ENCODE peak calls at places on chromosomes 7 and 10, in seven cellular contexts. One of them, this sample, is unnamed.

GRCh38 chr10:12941966-12942365 is 59.5 kb downstream of the CCDC3 start:
- DNase-seq in tibial nerve: no peak
- DNase-seq in NCI-H1417: no peak
- DNase-seq in heart right ventricle: no peak
- DNase-seq in HFF-Myc: no peak
- DNase-seq in psoas muscle: no peak
- DNase-seq in stimulated activated CD8-positive, alpha-beta memory T cell treated with anti-CD3 and anti-CD28 coated beads, Interleukin-7, amount 100 ng/mL, for 24 hours: no peak
- DNase-seq in this sample: no peak

GRCh38 chr10:77850620-77851231 is 75.8 kb downstream of the DLG5 start:
- DNase-seq in tibial nerve: no peak
- DNase-seq in NCI-H1417: no peak
- DNase-seq in heart right ventricle: no peak
- DNase-seq in HFF-Myc: no peak
- DNase-seq in psoas muscle: no peak
- DNase-seq in stimulated activated CD8-positive, alpha-beta memory T cell treated with anti-CD3 and anti-CD28 coated beads, Interleukin-7, amount 100 ng/mL, for 24 hours: no peak
- DNase-seq in this sample: no peak

GRCh38 chr10:110534571-110534970 is 32.9 kb upstream of the SMC3 start:
- DNase-seq in tibial nerve: no peak
- DNase-seq in NCI-H1417: no peak
- DNase-seq in heart right ventricle: no peak
- DNase-seq in HFF-Myc: no peak
- DNase-seq in psoas muscle: no peak
- DNase-seq in stimulated activated CD8-positive, alpha-beta memory T cell treated with anti-CD3 and anti-CD28 coated beads, Interleukin-7, amount 100 ng/mL, for 24 hours: no peak
- DNase-seq in this sample: no peak

GRCh38 chr7:70316745-70317144 is 718.5 kb downstream of the AUTS2 start:
- DNase-seq in tibial nerve: no peak
- DNase-seq in NCI-H1417: no peak
- DNase-seq in heart right ventricle: no peak
- DNase-seq in HFF-Myc: no peak
- DNase-seq in psoas muscle: no peak
- DNase-seq in stimulated activated CD8-positive, alpha-beta memory T cell treated with anti-CD3 and anti-CD28 coated beads, Interleukin-7, amount 100 ng/mL, for 24 hours: no peak
- DNase-seq in this sample: no peak

GRCh38 chr10:11282661-11283060 is 265.0 kb downstream of the CELF2 start:
- DNase-seq in tibial nerve: no peak
- DNase-seq in NCI-H1417: no peak
- DNase-seq in heart right ventricle: no peak
- DNase-seq in HFF-Myc: no peak
- DNase-seq in psoas muscle: no peak
- DNase-seq in stimulated activated CD8-positive, alpha-beta memory T cell treated with anti-CD3 and anti-CD28 coated beads, Interleukin-7, amount 100 ng/mL, for 24 hours: no peak
- DNase-seq in this sample: no peak

GRCh38 chr10:119680668-119681070 is 29.5 kb downstream of the BAG3 start:
- DNase-seq in tibial nerve: no peak
- DNase-seq in NCI-H1417: no peak
- DNase-seq in heart right ventricle: no peak
- DNase-seq in HFF-Myc: no peak
- DNase-seq in psoas muscle: peak; percentile 75
- DNase-seq in stimulated activated CD8-positive, alpha-beta memory T cell treated with anti-CD3 and anti-CD28 coated beads, Interleukin-7, amount 100 ng/mL, for 24 hours: no peak
- DNase-seq in this sample: no peak

GRCh38 chr10:1054684-1055083 is 1.5 kb upstream of the WDR37 start:
- DNase-seq in tibial nerve: no peak
- DNase-seq in NCI-H1417: no peak
- DNase-seq in heart right ventricle: no peak
- DNase-seq in HFF-Myc: no peak
- DNase-seq in psoas muscle: no peak
- DNase-seq in stimulated activated CD8-positive, alpha-beta memory T cell treated with anti-CD3 and anti-CD28 coated beads, Interleukin-7, amount 100 ng/mL, for 24 hours: no peak
- DNase-seq in this sample: no peak

GRCh38 chr10:83367036-83367435 is 772.3 kb upstream of the GHITM start:
- DNase-seq in tibial nerve: no peak
- DNase-seq in NCI-H1417: no peak
- DNase-seq in heart right ventricle: no peak
- DNase-seq in HFF-Myc: no peak
- DNase-seq in psoas muscle: no peak
- DNase-seq in stimulated activated CD8-positive, alpha-beta memory T cell treated with anti-CD3 and anti-CD28 coated beads, Interleukin-7, amount 100 ng/mL, for 24 hours: no peak
- DNase-seq in this sample: peak; percentile 76

GRCh38 chr10:116654816-116655215 is 34.1 kb downstream of the PNLIPRP2 start:
- DNase-seq in tibial nerve: no peak
- DNase-seq in NCI-H1417: no peak
- DNase-seq in heart right ventricle: no peak
- DNase-seq in HFF-Myc: no peak
- DNase-seq in psoas muscle: no peak
- DNase-seq in stimulated activated CD8-positive, alpha-beta memory T cell treated with anti-CD3 and anti-CD28 coated beads, Interleukin-7, amount 100 ng/mL, for 24 hours: no peak
- DNase-seq in this sample: peak; percentile 10

GRCh38 chr7:50362142-50362541 is 57.6 kb downstream of the IKZF1 start:
- DNase-seq in tibial nerve: no peak
- DNase-seq in NCI-H1417: no peak
- DNase-seq in heart right ventricle: no peak
- DNase-seq in HFF-Myc: no peak
- DNase-seq in psoas muscle: no peak
- DNase-seq in stimulated activated CD8-positive, alpha-beta memory T cell treated with anti-CD3 and anti-CD28 coated beads, Interleukin-7, amount 100 ng/mL, for 24 hours: no peak
- DNase-seq in this sample: no peak

GRCh38 chr7:99112097-99112496 is 31.8 kb downstream of the SMURF1 start:
- DNase-seq in tibial nerve: no peak
- DNase-seq in NCI-H1417: no peak
- DNase-seq in heart right ventricle: no peak
- DNase-seq in HFF-Myc: no peak
- DNase-seq in psoas muscle: no peak
- DNase-seq in stimulated activated CD8-positive, alpha-beta memory T cell treated with anti-CD3 and anti-CD28 coated beads, Interleukin-7, amount 100 ng/mL, for 24 hours: no peak
- DNase-seq in this sample: no peak

GRCh38 chr7:84838857-84839256 is 348.0 kb downstream of the SEMA3D start:
- DNase-seq in tibial nerve: no peak
- DNase-seq in NCI-H1417: no peak
- DNase-seq in heart right ventricle: no peak
- DNase-seq in HFF-Myc: no peak
- DNase-seq in psoas muscle: no peak
- DNase-seq in stimulated activated CD8-positive, alpha-beta memory T cell treated with anti-CD3 and anti-CD28 coated beads, Interleukin-7, amount 100 ng/mL, for 24 hours: no peak
- DNase-seq in this sample: no peak

GRCh38 chr10:83723080-83723479 is 416.2 kb upstream of the GHITM start:
- DNase-seq in tibial nerve: no peak
- DNase-seq in NCI-H1417: no peak
- DNase-seq in heart right ventricle: no peak
- DNase-seq in HFF-Myc: no peak
- DNase-seq in psoas muscle: no peak
- DNase-seq in stimulated activated CD8-positive, alpha-beta memory T cell treated with anti-CD3 and anti-CD28 coated beads, Interleukin-7, amount 100 ng/mL, for 24 hours: no peak
- DNase-seq in this sample: no peak

GRCh38 chr7:108278776-108279175 is 148.6 kb upstream of the LAMB4 start:
- DNase-seq in tibial nerve: no peak
- DNase-seq in NCI-H1417: no peak
- DNase-seq in heart right ventricle: no peak
- DNase-seq in HFF-Myc: no peak
- DNase-seq in psoas muscle: no peak
- DNase-seq in stimulated activated CD8-positive, alpha-beta memory T cell treated with anti-CD3 and anti-CD28 coated beads, Interleukin-7, amount 100 ng/mL, for 24 hours: no peak
- DNase-seq in this sample: no peak

GRCh38 chr10:91636892-91637291 is 4.0 kb upstream of the PPP1R3C start:
- DNase-seq in tibial nerve: no peak
- DNase-seq in NCI-H1417: no peak
- DNase-seq in heart right ventricle: no peak
- DNase-seq in HFF-Myc: no peak
- DNase-seq in psoas muscle: no peak
- DNase-seq in stimulated activated CD8-positive, alpha-beta memory T cell treated with anti-CD3 and anti-CD28 coated beads, Interleukin-7, amount 100 ng/mL, for 24 hours: no peak
- DNase-seq in this sample: peak; percentile 13

GRCh38 chr7:93119191-93119905 is 1.6 kb upstream of the SAMD9 start:
- DNase-seq in tibial nerve: no peak
- DNase-seq in NCI-H1417: no peak
- DNase-seq in heart right ventricle: no peak
- DNase-seq in HFF-Myc: no peak
- DNase-seq in psoas muscle: no peak
- DNase-seq in stimulated activated CD8-positive, alpha-beta memory T cell treated with anti-CD3 and anti-CD28 coated beads, Interleukin-7, amount 100 ng/mL, for 24 hours: no peak
- DNase-seq in this sample: peak; percentile 53

GRCh38 chr7:99092064-99092720 is 51.7 kb downstream of the SMURF1 start:
- DNase-seq in tibial nerve: no peak
- DNase-seq in NCI-H1417: no peak
- DNase-seq in heart right ventricle: no peak
- DNase-seq in HFF-Myc: no peak
- DNase-seq in psoas muscle: no peak
- DNase-seq in stimulated activated CD8-positive, alpha-beta memory T cell treated with anti-CD3 and anti-CD28 coated beads, Interleukin-7, amount 100 ng/mL, for 24 hours: no peak
- DNase-seq in this sample: peak; percentile 11

GRCh38 chr10:33132626-33133025 is 174.6 kb upstream of the ITGB1 start:
- DNase-seq in tibial nerve: no peak
- DNase-seq in NCI-H1417: no peak
- DNase-seq in heart right ventricle: no peak
- DNase-seq in HFF-Myc: no peak
- DNase-seq in psoas muscle: no peak
- DNase-seq in stimulated activated CD8-positive, alpha-beta memory T cell treated with anti-CD3 and anti-CD28 coated beads, Interleukin-7, amount 100 ng/mL, for 24 hours: no peak
- DNase-seq in this sample: peak; percentile 4

GRCh38 chr7:1513657-1514095 is 9.5 kb upstream of the INTS1 start:
- DNase-seq in tibial nerve: peak; percentile 48
- DNase-seq in NCI-H1417: no peak
- DNase-seq in heart right ventricle: peak; percentile 53
- DNase-seq in HFF-Myc: no peak
- DNase-seq in psoas muscle: no peak
- DNase-seq in stimulated activated CD8-positive, alpha-beta memory T cell treated with anti-CD3 and anti-CD28 coated beads, Interleukin-7, amount 100 ng/mL, for 24 hours: no peak
- DNase-seq in this sample: no peak

GRCh38 chr7:105202561-105203130 is 186.1 kb downstream of the SRPK2 start:
- DNase-seq in tibial nerve: no peak
- DNase-seq in NCI-H1417: peak; percentile 62
- DNase-seq in heart right ventricle: no peak
- DNase-seq in HFF-Myc: no peak
- DNase-seq in psoas muscle: no peak
- DNase-seq in stimulated activated CD8-positive, alpha-beta memory T cell treated with anti-CD3 and anti-CD28 coated beads, Interleukin-7, amount 100 ng/mL, for 24 hours: no peak
- DNase-seq in this sample: peak; percentile 85

GRCh38 chr7:33530664-33531063 is 374.7 kb upstream of the BMPER start:
- DNase-seq in tibial nerve: no peak
- DNase-seq in NCI-H1417: no peak
- DNase-seq in heart right ventricle: no peak
- DNase-seq in HFF-Myc: no peak
- DNase-seq in psoas muscle: no peak
- DNase-seq in stimulated activated CD8-positive, alpha-beta memory T cell treated with anti-CD3 and anti-CD28 coated beads, Interleukin-7, amount 100 ng/mL, for 24 hours: no peak
- DNase-seq in this sample: no peak

GRCh38 chr10:118209215-118209614 is 132.9 kb downstream of the FAM204A start:
- DNase-seq in tibial nerve: no peak
- DNase-seq in NCI-H1417: no peak
- DNase-seq in heart right ventricle: no peak
- DNase-seq in HFF-Myc: no peak
- DNase-seq in psoas muscle: no peak
- DNase-seq in stimulated activated CD8-positive, alpha-beta memory T cell treated with anti-CD3 and anti-CD28 coated beads, Interleukin-7, amount 100 ng/mL, for 24 hours: no peak
- DNase-seq in this sample: no peak

GRCh38 chr7:105268056-105268455 is 120.7 kb downstream of the SRPK2 start:
- DNase-seq in tibial nerve: no peak
- DNase-seq in NCI-H1417: no peak
- DNase-seq in heart right ventricle: no peak
- DNase-seq in HFF-Myc: no peak
- DNase-seq in psoas muscle: no peak
- DNase-seq in stimulated activated CD8-positive, alpha-beta memory T cell treated with anti-CD3 and anti-CD28 coated beads, Interleukin-7, amount 100 ng/mL, for 24 hours: no peak
- DNase-seq in this sample: peak; percentile 36

GRCh38 chr10:86961481-86962091 is 3.2 kb downstream of the SNCG start:
- DNase-seq in tibial nerve: no peak
- DNase-seq in NCI-H1417: no peak
- DNase-seq in heart right ventricle: no peak
- DNase-seq in HFF-Myc: no peak
- DNase-seq in psoas muscle: no peak
- DNase-seq in stimulated activated CD8-positive, alpha-beta memory T cell treated with anti-CD3 and anti-CD28 coated beads, Interleukin-7, amount 100 ng/mL, for 24 hours: no peak
- DNase-seq in this sample: no peak

GRCh38 chr10:110572862-110573261 is 5.4 kb downstream of the SMC3 start:
- DNase-seq in tibial nerve: no peak
- DNase-seq in NCI-H1417: no peak
- DNase-seq in heart right ventricle: no peak
- DNase-seq in HFF-Myc: no peak
- DNase-seq in psoas muscle: no peak
- DNase-seq in stimulated activated CD8-positive, alpha-beta memory T cell treated with anti-CD3 and anti-CD28 coated beads, Interleukin-7, amount 100 ng/mL, for 24 hours: no peak
- DNase-seq in this sample: no peak

This sample was measured in NCI-H69.